ENCODE peak calls at places on chromosomes 11 and 22, in four cellular contexts. One of them, this sample, is unnamed.

GRCh38 chr11:125253795-125254525 is 89.4 kb downstream of the PKNOX2 start:
- DNase-seq in stimulated activated CD4-positive, alpha-beta T cell treated with anti-CD3 and anti-CD28 coated beads, Interleukin-12 subunit alpha, Interleukin-12 subunit beta, amount 100 ng/mL, for 48 hours: no peak
- DNase-seq in neural progenitor cell: no peak
- DNase-seq in HEK293T: no peak
- DNase-seq in this sample: no peak

GRCh38 chr11:32213223-32213622 is 122.3 kb downstream of the RCN1 start:
- DNase-seq in stimulated activated CD4-positive, alpha-beta T cell treated with anti-CD3 and anti-CD28 coated beads, Interleukin-12 subunit alpha, Interleukin-12 subunit beta, amount 100 ng/mL, for 48 hours: no peak
- DNase-seq in neural progenitor cell: no peak
- DNase-seq in HEK293T: no peak
- DNase-seq in this sample: no peak

GRCh38 chr11:106503901-106504300 is 426.4 kb downstream of the AASDHPPT start:
- DNase-seq in stimulated activated CD4-positive, alpha-beta T cell treated with anti-CD3 and anti-CD28 coated beads, Interleukin-12 subunit alpha, Interleukin-12 subunit beta, amount 100 ng/mL, for 48 hours: no peak
- DNase-seq in neural progenitor cell: no peak
- DNase-seq in HEK293T: no peak
- DNase-seq in this sample: no peak

GRCh38 chr11:15560689-15561467 is 446.2 kb downstream of the INSC start:
- DNase-seq in stimulated activated CD4-positive, alpha-beta T cell treated with anti-CD3 and anti-CD28 coated beads, Interleukin-12 subunit alpha, Interleukin-12 subunit beta, amount 100 ng/mL, for 48 hours: no peak
- DNase-seq in neural progenitor cell: no peak
- DNase-seq in HEK293T: no peak
- DNase-seq in this sample: no peak

GRCh38 chr22:35914665-35915476 is 113.8 kb downstream of the RBFOX2 start:
- DNase-seq in stimulated activated CD4-positive, alpha-beta T cell treated with anti-CD3 and anti-CD28 coated beads, Interleukin-12 subunit alpha, Interleukin-12 subunit beta, amount 100 ng/mL, for 48 hours: no peak
- DNase-seq in neural progenitor cell: peak; percentile 94
- DNase-seq in HEK293T: peak; percentile 83
- DNase-seq in this sample: no peak

GRCh38 chr11:12183827-12184620 is 73.6 kb downstream of the MICAL2 start:
- DNase-seq in stimulated activated CD4-positive, alpha-beta T cell treated with anti-CD3 and anti-CD28 coated beads, Interleukin-12 subunit alpha, Interleukin-12 subunit beta, amount 100 ng/mL, for 48 hours: no peak
- DNase-seq in neural progenitor cell: no peak
- DNase-seq in HEK293T: no peak
- DNase-seq in this sample: no peak

GRCh38 chr11:38005597-38005996 is 1407.6 kb upstream of the RAG2 start:
- DNase-seq in stimulated activated CD4-positive, alpha-beta T cell treated with anti-CD3 and anti-CD28 coated beads, Interleukin-12 subunit alpha, Interleukin-12 subunit beta, amount 100 ng/mL, for 48 hours: no peak
- DNase-seq in neural progenitor cell: no peak
- DNase-seq in HEK293T: no peak
- DNase-seq in this sample: no peak

GRCh38 chr11:116927163-116927772 is 89.8 kb upstream of the APOA1 start:
- DNase-seq in stimulated activated CD4-positive, alpha-beta T cell treated with anti-CD3 and anti-CD28 coated beads, Interleukin-12 subunit alpha, Interleukin-12 subunit beta, amount 100 ng/mL, for 48 hours: no peak
- DNase-seq in neural progenitor cell: no peak
- DNase-seq in HEK293T: peak; percentile 31
- DNase-seq in this sample: no peak

GRCh38 chr11:68751331-68751856 is at the start of gene TESMIN:
- DNase-seq in stimulated activated CD4-positive, alpha-beta T cell treated with anti-CD3 and anti-CD28 coated beads, Interleukin-12 subunit alpha, Interleukin-12 subunit beta, amount 100 ng/mL, for 48 hours: peak; percentile 93
- DNase-seq in neural progenitor cell: peak; percentile 94
- DNase-seq in HEK293T: peak; percentile 99
- DNase-seq in this sample: no peak

GRCh38 chr11:9039194-9039593 is 35.4 kb upstream of the NRIP3 start:
- DNase-seq in stimulated activated CD4-positive, alpha-beta T cell treated with anti-CD3 and anti-CD28 coated beads, Interleukin-12 subunit alpha, Interleukin-12 subunit beta, amount 100 ng/mL, for 48 hours: no peak
- DNase-seq in neural progenitor cell: no peak
- DNase-seq in HEK293T: no peak
- DNase-seq in this sample: no peak

GRCh38 chr11:72798361-72798760 is 4.5 kb upstream of the STARD10 start:
- DNase-seq in stimulated activated CD4-positive, alpha-beta T cell treated with anti-CD3 and anti-CD28 coated beads, Interleukin-12 subunit alpha, Interleukin-12 subunit beta, amount 100 ng/mL, for 48 hours: no peak
- DNase-seq in neural progenitor cell: peak; percentile 1
- DNase-seq in HEK293T: no peak
- DNase-seq in this sample: no peak

GRCh38 chr11:17148536-17148935 is 59.2 kb downstream of the PIK3C2A start:
- DNase-seq in stimulated activated CD4-positive, alpha-beta T cell treated with anti-CD3 and anti-CD28 coated beads, Interleukin-12 subunit alpha, Interleukin-12 subunit beta, amount 100 ng/mL, for 48 hours: no peak
- DNase-seq in neural progenitor cell: no peak
- DNase-seq in HEK293T: no peak
- DNase-seq in this sample: no peak

GRCh38 chr22:16845881-16846280 is 20.7 kb upstream of the XKR3 start:
- DNase-seq in stimulated activated CD4-positive, alpha-beta T cell treated with anti-CD3 and anti-CD28 coated beads, Interleukin-12 subunit alpha, Interleukin-12 subunit beta, amount 100 ng/mL, for 48 hours: no peak
- DNase-seq in neural progenitor cell: no peak
- DNase-seq in HEK293T: no peak
- DNase-seq in this sample: no peak

GRCh38 chr22:27032121-27032761 is 374.9 kb downstream of the MIAT start:
- DNase-seq in stimulated activated CD4-positive, alpha-beta T cell treated with anti-CD3 and anti-CD28 coated beads, Interleukin-12 subunit alpha, Interleukin-12 subunit beta, amount 100 ng/mL, for 48 hours: no peak
- DNase-seq in neural progenitor cell: peak; percentile 11
- DNase-seq in HEK293T: peak; percentile 30
- DNase-seq in this sample: no peak

GRCh38 chr11:65471410-65471762 is 27.5 kb upstream of the MALAT1 start:
- DNase-seq in stimulated activated CD4-positive, alpha-beta T cell treated with anti-CD3 and anti-CD28 coated beads, Interleukin-12 subunit alpha, Interleukin-12 subunit beta, amount 100 ng/mL, for 48 hours: no peak
- DNase-seq in neural progenitor cell: peak; percentile 69
- DNase-seq in HEK293T: no peak
- DNase-seq in this sample: no peak

GRCh38 chr11:72354356-72355115 is 79.8 kb downstream of the CLPB start:
- DNase-seq in stimulated activated CD4-positive, alpha-beta T cell treated with anti-CD3 and anti-CD28 coated beads, Interleukin-12 subunit alpha, Interleukin-12 subunit beta, amount 100 ng/mL, for 48 hours: no peak
- DNase-seq in neural progenitor cell: no peak
- DNase-seq in HEK293T: no peak
- DNase-seq in this sample: no peak

GRCh38 chr11:80727315-80727714 is 1286.5 kb upstream of the TENM4 start:
- DNase-seq in stimulated activated CD4-positive, alpha-beta T cell treated with anti-CD3 and anti-CD28 coated beads, Interleukin-12 subunit alpha, Interleukin-12 subunit beta, amount 100 ng/mL, for 48 hours: no peak
- DNase-seq in neural progenitor cell: peak; percentile 60
- DNase-seq in HEK293T: peak; percentile 5
- DNase-seq in this sample: no peak

GRCh38 chr22:49547751-49548239 is 279.9 kb downstream of the BRD1 start:
- DNase-seq in stimulated activated CD4-positive, alpha-beta T cell treated with anti-CD3 and anti-CD28 coated beads, Interleukin-12 subunit alpha, Interleukin-12 subunit beta, amount 100 ng/mL, for 48 hours: no peak
- DNase-seq in neural progenitor cell: no peak
- DNase-seq in HEK293T: no peak
- DNase-seq in this sample: no peak

GRCh38 chr22:39457546-39458442 is 982 bp downstream of the MGAT3 start:
- DNase-seq in stimulated activated CD4-positive, alpha-beta T cell treated with anti-CD3 and anti-CD28 coated beads, Interleukin-12 subunit alpha, Interleukin-12 subunit beta, amount 100 ng/mL, for 48 hours: no peak
- DNase-seq in neural progenitor cell: peak; percentile 60
- DNase-seq in HEK293T: peak; percentile 61
- DNase-seq in this sample: no peak

GRCh38 chr11:21289686-21290085 is 620.3 kb downstream of the NELL1 start:
- DNase-seq in stimulated activated CD4-positive, alpha-beta T cell treated with anti-CD3 and anti-CD28 coated beads, Interleukin-12 subunit alpha, Interleukin-12 subunit beta, amount 100 ng/mL, for 48 hours: no peak
- DNase-seq in neural progenitor cell: no peak
- DNase-seq in HEK293T: no peak
- DNase-seq in this sample: no peak

GRCh38 chr11:64331569-64332371 is 8.2 kb upstream of the CCDC88B start:
- DNase-seq in stimulated activated CD4-positive, alpha-beta T cell treated with anti-CD3 and anti-CD28 coated beads, Interleukin-12 subunit alpha, Interleukin-12 subunit beta, amount 100 ng/mL, for 48 hours: peak; percentile 70
- DNase-seq in neural progenitor cell: no peak
- DNase-seq in HEK293T: peak; percentile 59
- DNase-seq in this sample: no peak

GRCh38 chr11:110984147-110984546 is 261.4 kb upstream of the POU2AF2 start:
- DNase-seq in stimulated activated CD4-positive, alpha-beta T cell treated with anti-CD3 and anti-CD28 coated beads, Interleukin-12 subunit alpha, Interleukin-12 subunit beta, amount 100 ng/mL, for 48 hours: no peak
- DNase-seq in neural progenitor cell: no peak
- DNase-seq in HEK293T: no peak
- DNase-seq in this sample: no peak

GRCh38 chr22:39703890-39704658 is 133.5 kb downstream of the CACNA1I start:
- DNase-seq in stimulated activated CD4-positive, alpha-beta T cell treated with anti-CD3 and anti-CD28 coated beads, Interleukin-12 subunit alpha, Interleukin-12 subunit beta, amount 100 ng/mL, for 48 hours: no peak
- DNase-seq in neural progenitor cell: peak; percentile 79
- DNase-seq in HEK293T: no peak
- DNase-seq in this sample: no peak

GRCh38 chr11:6646631-6647281 is 8.9 kb downstream of the DCHS1 start:
- DNase-seq in stimulated activated CD4-positive, alpha-beta T cell treated with anti-CD3 and anti-CD28 coated beads, Interleukin-12 subunit alpha, Interleukin-12 subunit beta, amount 100 ng/mL, for 48 hours: no peak
- DNase-seq in neural progenitor cell: no peak
- DNase-seq in HEK293T: no peak
- DNase-seq in this sample: no peak

GRCh38 chr11:46826310-46827044 is 19.6 kb downstream of the CKAP5 start:
- DNase-seq in stimulated activated CD4-positive, alpha-beta T cell treated with anti-CD3 and anti-CD28 coated beads, Interleukin-12 subunit alpha, Interleukin-12 subunit beta, amount 100 ng/mL, for 48 hours: peak; percentile 56
- DNase-seq in neural progenitor cell: peak; percentile 93
- DNase-seq in HEK293T: peak; percentile 84
- DNase-seq in this sample: no peak

GRCh38 chr22:44429941-44430587 is 68.0 kb downstream of the RTL6 start:
- DNase-seq in stimulated activated CD4-positive, alpha-beta T cell treated with anti-CD3 and anti-CD28 coated beads, Interleukin-12 subunit alpha, Interleukin-12 subunit beta, amount 100 ng/mL, for 48 hours: no peak
- DNase-seq in neural progenitor cell: no peak
- DNase-seq in HEK293T: no peak
- DNase-seq in this sample: no peak

GRCh38 chr11:33635161-33635560 is 65.5 kb downstream of the C11orf91 start:
- DNase-seq in stimulated activated CD4-positive, alpha-beta T cell treated with anti-CD3 and anti-CD28 coated beads, Interleukin-12 subunit alpha, Interleukin-12 subunit beta, amount 100 ng/mL, for 48 hours: no peak
- DNase-seq in neural progenitor cell: no peak
- DNase-seq in HEK293T: no peak
- DNase-seq in this sample: no peak

GRCh38 chr11:90556612-90557011 is 333.8 kb upstream of the CHORDC1 start:
- DNase-seq in stimulated activated CD4-positive, alpha-beta T cell treated with anti-CD3 and anti-CD28 coated beads, Interleukin-12 subunit alpha, Interleukin-12 subunit beta, amount 100 ng/mL, for 48 hours: no peak
- DNase-seq in neural progenitor cell: no peak
- DNase-seq in HEK293T: no peak
- DNase-seq in this sample: no peak

GRCh38 chr11:100680070-100680469 is 7.0 kb upstream of the ARHGAP42 start:
- DNase-seq in stimulated activated CD4-positive, alpha-beta T cell treated with anti-CD3 and anti-CD28 coated beads, Interleukin-12 subunit alpha, Interleukin-12 subunit beta, amount 100 ng/mL, for 48 hours: no peak
- DNase-seq in neural progenitor cell: no peak
- DNase-seq in HEK293T: no peak
- DNase-seq in this sample: no peak

GRCh38 chr11:112871909-112872511 is 89.2 kb upstream of the NCAM1 start:
- DNase-seq in stimulated activated CD4-positive, alpha-beta T cell treated with anti-CD3 and anti-CD28 coated beads, Interleukin-12 subunit alpha, Interleukin-12 subunit beta, amount 100 ng/mL, for 48 hours: no peak
- DNase-seq in neural progenitor cell: no peak
- DNase-seq in HEK293T: no peak
- DNase-seq in this sample: no peak

GRCh38 chr11:46446343-46446751 is 54.8 kb upstream of the CHRM4 start:
- DNase-seq in stimulated activated CD4-positive, alpha-beta T cell treated with anti-CD3 and anti-CD28 coated beads, Interleukin-12 subunit alpha, Interleukin-12 subunit beta, amount 100 ng/mL, for 48 hours: no peak
- DNase-seq in neural progenitor cell: no peak
- DNase-seq in HEK293T: no peak
- DNase-seq in this sample: no peak